ENCODE peak calls at places on chromosomes 1 and 21, in ten cellular contexts. I is gastrocnemius medialis; B is ovary; L is neural progenitor cell; R is spleen; Y is prostate gland; E is SJSA1; K is CD8-positive, alpha-beta T cell; Z is adrenal gland; P is H9. H is an unnamed sample.

GRCh38 chr1:105459759-105460158 is 1596.7 kb upstream of the PRMT6 start:
- DNase-seq in I (no peak), B (no peak), L (no peak), R (no peak), Y (no peak), E (no peak), K (no peak), Z (no peak), P (no peak), H (no peak)

GRCh38 chr1:53305650-53306049 is 22.2 kb downstream of the LRP8 start:
- DNase-seq in I (no peak), B (no peak), L (no peak), R (no peak), Y (peak; percentile 56), E (no peak), K (no peak), Z (no peak), P (no peak), H (no peak)

GRCh38 chr1:4101434-4102150 is 201.5 kb upstream of the C1orf174 start:
- DNase-seq in I (no peak), B (no peak), L (no peak), R (no peak), Y (no peak), E (no peak), K (no peak), Z (no peak), P (no peak), H (no peak)

GRCh38 chr1:64186138-64186897 is 17.1 kb upstream of the UBE2U start:
- DNase-seq in I (no peak), B (no peak), L (no peak), R (no peak), Y (no peak), E (no peak), K (no peak), Z (no peak), P (no peak), H (peak; percentile 53)

GRCh38 chr1:172339840-172340239 is 80.6 kb upstream of the C1orf105 start:
- DNase-seq in I (no peak), B (no peak), L (no peak), R (no peak), Y (no peak), E (no peak), K (no peak), Z (no peak), P (no peak), H (no peak)

GRCh38 chr1:223401873-223402789 is 8.9 kb downstream of the CCDC185 start:
- DNase-seq in I (no peak), B (no peak), L (no peak), R (no peak), Y (no peak), E (no peak), K (no peak), Z (no peak), P (no peak), H (no peak)

GRCh38 chr1:100736766-100737165 is 17.2 kb downstream of the VCAM1 start:
- DNase-seq in I (no peak), B (no peak), L (no peak), R (no peak), Y (no peak), E (no peak), K (no peak), Z (no peak), P (no peak), H (no peak)

GRCh38 chr1:233700338-233700737 is 86.4 kb downstream of the KCNK1 start:
- DNase-seq in I (no peak), B (no peak), L (no peak), R (no peak), Y (no peak), E (no peak), K (no peak), Z (no peak), P (no peak), H (no peak)

GRCh38 chr1:18090636-18091035 is 17.0 kb upstream of the IGSF21 start:
- DNase-seq in I (no peak), B (no peak), L (peak; percentile 89), R (no peak), Y (no peak), E (no peak), K (no peak), Z (no peak), P (peak; percentile 67), H (no peak)

GRCh38 chr1:182141040-182141439 is 79.5 kb upstream of the ZNF648 start:
- DNase-seq in I (no peak), B (no peak), L (no peak), R (no peak), Y (no peak), E (no peak), K (no peak), Z (no peak), P (no peak), H (no peak)

GRCh38 chr1:109482796-109483638 is 688 bp upstream of the ATXN7L2 start:
- DNase-seq in I (peak; percentile 67), B (peak; percentile 73), L (peak; percentile 80), R (peak; percentile 91), Y (no peak), E (no peak), K (peak; percentile 12), Z (peak; percentile 42), P (no peak), H (peak; percentile 73)

GRCh38 chr1:220565670-220566069 is 37.7 kb downstream of the MARK1 start:
- DNase-seq in I (no peak), B (no peak), L (no peak), R (no peak), Y (no peak), E (no peak), K (no peak), Z (no peak), P (no peak), H (no peak)

GRCh38 chr1:228964178-228964819 is 229.0 kb downstream of the RHOU start:
- DNase-seq in I (peak; percentile 42), B (peak; percentile 82), L (no peak), R (no peak), Y (no peak), E (peak; percentile 87), K (no peak), Z (no peak), P (peak; percentile 24), H (peak; percentile 88)

GRCh38 chr1:192604979-192605620 is 29.5 kb downstream of the RGS1 start:
- DNase-seq in I (no peak), B (no peak), L (no peak), R (no peak), Y (no peak), E (no peak), K (no peak), Z (no peak), P (no peak), H (no peak)

GRCh38 chr21:29376556-29376955 is 77.8 kb downstream of the BACH1 start:
- DNase-seq in I (peak; percentile 27), B (peak; percentile 33), L (peak; percentile 70), R (peak; percentile 81), Y (no peak), E (peak; percentile 48), K (peak; percentile 28), Z (peak; percentile 23), P (peak; percentile 84), H (peak; percentile 54)

GRCh38 chr1:227299238-227299637 is 19.1 kb downstream of the CDC42BPA start:
- DNase-seq in I (no peak), B (no peak), L (no peak), R (no peak), Y (no peak), E (no peak), K (no peak), Z (no peak), P (no peak), H (no peak)
- H3K4me1 ChIP-seq in I (peaks cover 23% of the 10 kb centered on the region), B (no peaks in the 10 kb centered on the region), L (no peaks in the 10 kb centered on the region), R (peaks cover 4% of the 10 kb centered on the region), Y (no peaks in the 10 kb centered on the region), E (peaks cover 20% of the 10 kb centered on the region), K (no peaks in the 10 kb centered on the region), Z (peaks cover 18% of the 10 kb centered on the region), P (no peaks in the 10 kb centered on the region), H (peaks cover 3% of the 10 kb centered on the region)

GRCh38 chr1:185541861-185542260 is 192.3 kb upstream of the HMCN1 start:
- DNase-seq in I (no peak), B (no peak), L (no peak), R (no peak), Y (no peak), E (no peak), K (no peak), Z (no peak), P (no peak), H (no peak)
- H3K27ac ChIP-seq in I (no peak overlapping the region), B (no peak overlapping the region), L (no peak overlapping the region), R (no peak overlapping the region), Y (no peak overlapping the region), E (no peak overlapping the region), K (no peak overlapping the region), Z (no peak overlapping the region), P (no peak overlapping the region), H (no peak overlapping the region)

GRCh38 chr21:42621166-42621827 is 32.1 kb upstream of the PDE9A start:
- DNase-seq in I (no peak), B (no peak), L (peak; percentile 31), R (peak; percentile 51), Y (no peak), E (no peak), K (no peak), Z (no peak), P (no peak), H (no peak)

GRCh38 chr21:42618713-42619112 is 34.7 kb upstream of the PDE9A start:
- DNase-seq in I (no peak), B (no peak), L (no peak), R (peak; percentile 6), Y (no peak), E (no peak), K (no peak), Z (no peak), P (no peak), H (no peak)

GRCh38 chr21:42621828-42622199 is 31.6 kb upstream of the PDE9A start:
- DNase-seq in I (no peak), B (no peak), L (no peak), R (peak; percentile 4), Y (no peak), E (no peak), K (no peak), Z (no peak), P (no peak), H (no peak)

GRCh38 chr21:42617476-42617875 is 35.9 kb upstream of the PDE9A start:
- DNase-seq in I (no peak), B (no peak), L (no peak), R (peak; percentile 73), Y (no peak), E (no peak), K (no peak), Z (no peak), P (no peak), H (no peak)

GRCh38 chr21:42619841-42620240 is 33.6 kb upstream of the PDE9A start:
- DNase-seq in I (no peak), B (no peak), L (no peak), R (peak; percentile 31), Y (no peak), E (no peak), K (no peak), Z (no peak), P (no peak), H (peak; percentile 12)
- H3K27me3 ChIP-seq in I (peaks cover 40% of the 10 kb centered on the region), B (no peaks in the 10 kb centered on the region), L (no peaks in the 10 kb centered on the region), R (peaks cover 24% of the 10 kb centered on the region), Y (no peaks in the 10 kb centered on the region), E (peaks cover 15% of the 10 kb centered on the region), K (no peaks in the 10 kb centered on the region), Z (peaks cover 26% of the 10 kb centered on the region), P (no peaks in the 10 kb centered on the region), H (no peaks in the 10 kb centered on the region)

DNA sequence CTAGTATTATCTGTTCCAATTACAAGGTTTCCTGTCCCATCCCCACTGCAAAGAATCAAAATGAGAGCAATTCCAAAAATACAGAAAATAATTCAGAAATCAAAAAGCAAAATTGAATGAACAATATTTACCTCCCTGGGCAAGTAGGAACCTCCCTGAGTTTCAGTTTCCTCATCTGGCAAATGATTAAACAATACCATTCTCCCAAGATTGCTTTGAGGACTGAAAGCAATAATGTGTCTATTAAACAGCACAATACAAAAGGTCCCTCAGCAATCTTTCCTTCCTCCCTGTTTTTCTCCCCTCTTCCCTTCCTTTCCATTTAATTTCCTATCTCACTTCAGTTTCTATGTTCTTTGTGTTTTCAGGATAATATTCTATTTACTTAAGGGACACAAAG is 171.0 kb downstream of the ZC3H11B start:
- DNase-seq in I (no peak), B (no peak), L (no peak), R (no peak), Y (no peak), E (no peak), K (no peak), Z (no peak), P (no peak), H (no peak)
- H3K4me1 ChIP-seq in I (no peaks in the 10 kb centered on the region), B (peaks cover 2% of the 10 kb centered on the region), L (peaks cover 13% of the 10 kb centered on the region), R (no peaks in the 10 kb centered on the region), Y (no peaks in the 10 kb centered on the region), E (no peaks in the 10 kb centered on the region), K (no peaks in the 10 kb centered on the region), Z (no peaks in the 10 kb centered on the region), P (no peaks in the 10 kb centered on the region), H (no peaks in the 10 kb centered on the region)